ENCODE peak calls at places on chromosomes 4 and X, in ten cellular contexts. J, Q, N, X, V, A, S, T, R and B are unnamed samples.

GRCh38 chrX:39409246-39409917 is 608.1 kb downstream of the MID1IP1 start:
- DNase-seq in J (no peak), Q (no peak), N (no peak), X (no peak), V (no peak), A (no peak), S (no peak), T (no peak), R (no peak), B (no peak)

GRCh38 chr4:9979101-9979815 is 42.0 kb downstream of the SLC2A9 start:
- DNase-seq in J (no peak), Q (no peak), N (no peak), X (no peak), V (no peak), A (no peak), S (no peak), T (no peak), R (peak), B (no peak)

GRCh38 chr4:37793562-37793961 is 32.9 kb upstream of the PGM2 start:
- DNase-seq in J (no peak), Q (peak), N (peak), X (no peak), V (peak), A (peak), S (peak), T (no peak), R (peak), B (no peak)

GRCh38 chr4:113355550-113356371 is 306.3 kb downstream of the ANK2 start:
- DNase-seq in J (peak), Q (peak), N (peak), X (peak), V (peak), A (peak), S (peak), T (no peak), R (peak), B (no peak)

GRCh38 chr4:24778427-24779225 is 16.7 kb upstream of the SOD3 start:
- DNase-seq in J (no peak), Q (no peak), N (no peak), X (no peak), V (no peak), A (peak), S (peak), T (no peak), R (no peak), B (no peak)

GRCh38 chr4:119286377-119287002 is 35.4 kb downstream of the FABP2 start:
- DNase-seq in J (no peak), Q (peak), N (peak), X (no peak), V (peak), A (peak), S (peak), T (peak), R (peak), B (peak)

GRCh38 chrX:45748443-45748842 is 547.8 kb upstream of the DIPK2B start:
- DNase-seq in J (no peak), Q (no peak), N (no peak), X (no peak), V (no peak), A (peak), S (no peak), T (no peak), R (no peak), B (no peak)

GRCh38 chr4:109444182-109444844 is 10.7 kb downstream of the SEC24B start:
- DNase-seq in J (no peak), Q (no peak), N (no peak), X (no peak), V (no peak), A (no peak), S (no peak), T (no peak), R (no peak), B (no peak)

GRCh38 chr4:85955614-85956295 is 404.1 kb downstream of the MAPK10 start:
- DNase-seq in J (no peak), Q (no peak), N (no peak), X (no peak), V (no peak), A (no peak), S (no peak), T (no peak), R (no peak), B (no peak)

GRCh38 chr4:47705326-47705981 is 132.4 kb downstream of the CORIN start:
- DNase-seq in J (no peak), Q (peak), N (peak), X (no peak), V (peak), A (peak), S (no peak), T (no peak), R (no peak), B (no peak)

GRCh38 chr4:180098601-180099000 is 2144.6 kb upstream of the TENM3 start:
- DNase-seq in J (no peak), Q (no peak), N (no peak), X (no peak), V (no peak), A (no peak), S (no peak), T (no peak), R (no peak), B (no peak)

GRCh38 chr4:99887837-99888236 is 6.4 kb downstream of the LAMTOR3 start:
- DNase-seq in J (no peak), Q (no peak), N (no peak), X (no peak), V (no peak), A (no peak), S (no peak), T (no peak), R (no peak), B (no peak)

GRCh38 chr4:182019148-182019652 is 224.0 kb upstream of the TENM3 start:
- DNase-seq in J (no peak), Q (no peak), N (no peak), X (no peak), V (no peak), A (no peak), S (no peak), T (no peak), R (no peak), B (no peak)

GRCh38 chrX:8025705-8026104 is 98.5 kb upstream of the PNPLA4 start:
- DNase-seq in J (no peak), Q (no peak), N (no peak), X (no peak), V (no peak), A (no peak), S (no peak), T (no peak), R (no peak), B (no peak)

GRCh38 chr4:85128246-85129204 is 162.0 kb upstream of the WDFY3 start:
- DNase-seq in J (no peak), Q (no peak), N (no peak), X (no peak), V (no peak), A (no peak), S (no peak), T (no peak), R (no peak), B (no peak)

GRCh38 chrX:19005909-19006308 is 22.0 kb upstream of the PHKA2 start:
- DNase-seq in J (no peak), Q (no peak), N (peak), X (no peak), V (no peak), A (no peak), S (no peak), T (no peak), R (no peak), B (no peak)

GRCh38 chr4:34250562-34250961 is 1993.8 kb downstream of the ARAP2 start:
- DNase-seq in J (no peak), Q (no peak), N (peak), X (no peak), V (no peak), A (peak), S (no peak), T (no peak), R (no peak), B (no peak)

GRCh38 chr4:1342003-1342402 is 5.0 kb upstream of the UVSSA start:
- DNase-seq in J (no peak), Q (no peak), N (no peak), X (no peak), V (peak), A (peak), S (no peak), T (no peak), R (no peak), B (no peak)

GRCh38 chr4:124945422-124945821 is 232.9 kb upstream of the ANKRD50 start:
- DNase-seq in J (no peak), Q (peak), N (no peak), X (no peak), V (peak), A (no peak), S (no peak), T (no peak), R (no peak), B (no peak)

GRCh38 chrX:48491809-48492208 is 15.8 kb downstream of the FTSJ1 start:
- DNase-seq in J (no peak), Q (no peak), N (no peak), X (no peak), V (no peak), A (no peak), S (no peak), T (no peak), R (no peak), B (no peak)

GRCh38 chrX:97096385-97096784 is 212.7 kb downstream of the RPA4 start:
- DNase-seq in J (no peak), Q (no peak), N (peak), X (no peak), V (no peak), A (no peak), S (no peak), T (no peak), R (no peak), B (no peak)

GRCh38 chrX:119406739-119407138 is 7.6 kb downstream of the SLC25A43 start:
- DNase-seq in J (no peak), Q (no peak), N (no peak), X (no peak), V (no peak), A (no peak), S (no peak), T (no peak), R (no peak), B (no peak)

GRCh38 chrX:133495464-133496391 is 80.4 kb upstream of the GPC4 start:
- DNase-seq in J (no peak), Q (no peak), N (no peak), X (no peak), V (no peak), A (peak), S (peak), T (no peak), R (peak), B (peak)

GRCh38 chr4:155960522-155960921 is 6.9 kb upstream of the CTSO start:
- DNase-seq in J (no peak), Q (no peak), N (no peak), X (no peak), V (no peak), A (peak), S (peak), T (no peak), R (peak), B (no peak)

GRCh38 chr4:82799006-82799881 is 648 bp upstream of the SCD5 start:
- DNase-seq in J (no peak), Q (no peak), N (no peak), X (no peak), V (peak), A (no peak), S (no peak), T (no peak), R (no peak), B (peak)

GRCh38 chr4:16508968-16509367 is 282.7 kb upstream of the TAPT1 start:
- DNase-seq in J (no peak), Q (peak), N (peak), X (no peak), V (no peak), A (no peak), S (no peak), T (no peak), R (no peak), B (no peak)

GRCh38 chr4:76233967-76234678 is 17.4 kb upstream of the FAM47E start:
- DNase-seq in J (no peak), Q (no peak), N (no peak), X (no peak), V (peak), A (no peak), S (no peak), T (peak), R (no peak), B (no peak)

GRCh38 chr4:2413821-2414610 is 4.4 kb downstream of the ZFYVE28 start:
- DNase-seq in J (no peak), Q (no peak), N (peak), X (no peak), V (peak), A (no peak), S (no peak), T (no peak), R (no peak), B (no peak)

GRCh38 chrX:153736071-153736820 is 11.6 kb downstream of the ABCD1 start:
- DNase-seq in J (no peak), Q (no peak), N (no peak), X (no peak), V (no peak), A (no peak), S (no peak), T (no peak), R (no peak), B (no peak)

GRCh38 chr4:139367421-139368090 is 65.3 kb upstream of the NDUFC1 start:
- DNase-seq in J (no peak), Q (no peak), N (no peak), X (no peak), V (peak), A (peak), S (no peak), T (no peak), R (peak), B (no peak)

GRCh38 chr4:118288097-118288496 is 64.7 kb downstream of the PRSS12 start:
- DNase-seq in J (no peak), Q (no peak), N (no peak), X (no peak), V (no peak), A (no peak), S (no peak), T (no peak), R (no peak), B (no peak)